ENCODE peak calls at places on chromosomes 7 and 10, in six cellular contexts. One of them, this sample, is unnamed.

GRCh38 chr10:77177161-77177560 is 460.4 kb downstream of the KCNMA1 start:
- DNase-seq in stimulated activated CD4-positive, alpha-beta T cell treated with anti-CD3 and anti-CD28 coated beads, Interleukin-4, amount 100 ng/mL, for 1 hour: no peak
- DNase-seq in endodermal cell: no peak
- DNase-seq in central memory CD4-positive, alpha-beta T cell: no peak
- DNase-seq in NCI-H1092 treated with DMSO at 0.1 percent for 48 hours: no peak
- DNase-seq in ascending aorta: no peak
- DNase-seq in this sample: no peak

GRCh38 chr7:134364619-134365037 is 47.9 kb upstream of the SLC35B4 start:
- DNase-seq in stimulated activated CD4-positive, alpha-beta T cell treated with anti-CD3 and anti-CD28 coated beads, Interleukin-4, amount 100 ng/mL, for 1 hour: no peak
- DNase-seq in endodermal cell: no peak
- DNase-seq in central memory CD4-positive, alpha-beta T cell: no peak
- DNase-seq in NCI-H1092 treated with DMSO at 0.1 percent for 48 hours: no peak
- DNase-seq in ascending aorta: no peak
- DNase-seq in this sample: no peak

GRCh38 chr10:72625276-72625607 is 637 bp downstream of the MICU1 start:
- DNase-seq in stimulated activated CD4-positive, alpha-beta T cell treated with anti-CD3 and anti-CD28 coated beads, Interleukin-4, amount 100 ng/mL, for 1 hour: no peak
- DNase-seq in endodermal cell: no peak
- DNase-seq in central memory CD4-positive, alpha-beta T cell: no peak
- DNase-seq in NCI-H1092 treated with DMSO at 0.1 percent for 48 hours: no peak
- DNase-seq in ascending aorta: no peak
- DNase-seq in this sample: no peak

GRCh38 chr10:104559935-104560334 is 81.2 kb upstream of the SORCS3 start:
- DNase-seq in stimulated activated CD4-positive, alpha-beta T cell treated with anti-CD3 and anti-CD28 coated beads, Interleukin-4, amount 100 ng/mL, for 1 hour: no peak
- DNase-seq in endodermal cell: peak; percentile 16
- DNase-seq in central memory CD4-positive, alpha-beta T cell: no peak
- DNase-seq in NCI-H1092 treated with DMSO at 0.1 percent for 48 hours: no peak
- DNase-seq in ascending aorta: no peak
- DNase-seq in this sample: no peak

GRCh38 chr10:110175406-110175805 is 32.0 kb upstream of the MXI1 start:
- DNase-seq in stimulated activated CD4-positive, alpha-beta T cell treated with anti-CD3 and anti-CD28 coated beads, Interleukin-4, amount 100 ng/mL, for 1 hour: no peak
- DNase-seq in endodermal cell: no peak
- DNase-seq in central memory CD4-positive, alpha-beta T cell: no peak
- DNase-seq in NCI-H1092 treated with DMSO at 0.1 percent for 48 hours: no peak
- DNase-seq in ascending aorta: no peak
- DNase-seq in this sample: no peak

GRCh38 chr10:103417601-103418000 is 21.2 kb downstream of the PDCD11 start:
- DNase-seq in stimulated activated CD4-positive, alpha-beta T cell treated with anti-CD3 and anti-CD28 coated beads, Interleukin-4, amount 100 ng/mL, for 1 hour: no peak
- DNase-seq in endodermal cell: no peak
- DNase-seq in central memory CD4-positive, alpha-beta T cell: no peak
- DNase-seq in NCI-H1092 treated with DMSO at 0.1 percent for 48 hours: no peak
- DNase-seq in ascending aorta: no peak
- DNase-seq in this sample: no peak

GRCh38 chr7:45216181-45216580 is 58.6 kb downstream of the RAMP3 start:
- DNase-seq in stimulated activated CD4-positive, alpha-beta T cell treated with anti-CD3 and anti-CD28 coated beads, Interleukin-4, amount 100 ng/mL, for 1 hour: no peak
- DNase-seq in endodermal cell: peak; percentile 37
- DNase-seq in central memory CD4-positive, alpha-beta T cell: no peak
- DNase-seq in NCI-H1092 treated with DMSO at 0.1 percent for 48 hours: no peak
- DNase-seq in ascending aorta: no peak
- DNase-seq in this sample: no peak

GRCh38 chr10:98416589-98416988 is 1.6 kb upstream of the PYROXD2 start:
- DNase-seq in stimulated activated CD4-positive, alpha-beta T cell treated with anti-CD3 and anti-CD28 coated beads, Interleukin-4, amount 100 ng/mL, for 1 hour: no peak
- DNase-seq in endodermal cell: no peak
- DNase-seq in central memory CD4-positive, alpha-beta T cell: no peak
- DNase-seq in NCI-H1092 treated with DMSO at 0.1 percent for 48 hours: no peak
- DNase-seq in ascending aorta: peak; percentile 46
- DNase-seq in this sample: no peak

GRCh38 chr7:4209966-4210365 is 472.1 kb upstream of the FOXK1 start:
- DNase-seq in stimulated activated CD4-positive, alpha-beta T cell treated with anti-CD3 and anti-CD28 coated beads, Interleukin-4, amount 100 ng/mL, for 1 hour: no peak
- DNase-seq in endodermal cell: no peak
- DNase-seq in central memory CD4-positive, alpha-beta T cell: no peak
- DNase-seq in NCI-H1092 treated with DMSO at 0.1 percent for 48 hours: no peak
- DNase-seq in ascending aorta: no peak
- DNase-seq in this sample: no peak

GRCh38 chr7:129295015-129295423 is 70.2 kb downstream of the AHCYL2 start:
- DNase-seq in stimulated activated CD4-positive, alpha-beta T cell treated with anti-CD3 and anti-CD28 coated beads, Interleukin-4, amount 100 ng/mL, for 1 hour: no peak
- DNase-seq in endodermal cell: no peak
- DNase-seq in central memory CD4-positive, alpha-beta T cell: no peak
- DNase-seq in NCI-H1092 treated with DMSO at 0.1 percent for 48 hours: no peak
- DNase-seq in ascending aorta: no peak
- DNase-seq in this sample: no peak

GRCh38 chr10:14219411-14219810 is 111.3 kb downstream of the FRMD4A start:
- DNase-seq in stimulated activated CD4-positive, alpha-beta T cell treated with anti-CD3 and anti-CD28 coated beads, Interleukin-4, amount 100 ng/mL, for 1 hour: no peak
- DNase-seq in endodermal cell: no peak
- DNase-seq in central memory CD4-positive, alpha-beta T cell: no peak
- DNase-seq in NCI-H1092 treated with DMSO at 0.1 percent for 48 hours: no peak
- DNase-seq in ascending aorta: no peak
- DNase-seq in this sample: no peak

GRCh38 chr7:75971961-75972763 is 22.2 kb downstream of the TMEM120A start:
- DNase-seq in stimulated activated CD4-positive, alpha-beta T cell treated with anti-CD3 and anti-CD28 coated beads, Interleukin-4, amount 100 ng/mL, for 1 hour: no peak
- DNase-seq in endodermal cell: peak; percentile 86
- DNase-seq in central memory CD4-positive, alpha-beta T cell: no peak
- DNase-seq in NCI-H1092 treated with DMSO at 0.1 percent for 48 hours: no peak
- DNase-seq in ascending aorta: peak; percentile 77
- DNase-seq in this sample: no peak

GRCh38 chr7:22589641-22590141 is 89.7 kb upstream of the STEAP1B start:
- DNase-seq in stimulated activated CD4-positive, alpha-beta T cell treated with anti-CD3 and anti-CD28 coated beads, Interleukin-4, amount 100 ng/mL, for 1 hour: no peak
- DNase-seq in endodermal cell: no peak
- DNase-seq in central memory CD4-positive, alpha-beta T cell: no peak
- DNase-seq in NCI-H1092 treated with DMSO at 0.1 percent for 48 hours: no peak
- DNase-seq in ascending aorta: peak; percentile 91
- DNase-seq in this sample: no peak

GRCh38 chr10:101563007-101563406 is 25.1 kb downstream of the POLL start:
- DNase-seq in stimulated activated CD4-positive, alpha-beta T cell treated with anti-CD3 and anti-CD28 coated beads, Interleukin-4, amount 100 ng/mL, for 1 hour: no peak
- DNase-seq in endodermal cell: peak; percentile 38
- DNase-seq in central memory CD4-positive, alpha-beta T cell: no peak
- DNase-seq in NCI-H1092 treated with DMSO at 0.1 percent for 48 hours: no peak
- DNase-seq in ascending aorta: peak; percentile 13
- DNase-seq in this sample: no peak

GRCh38 chr7:93150200-93150835 is 2.1 kb upstream of the SAMD9L start:
- DNase-seq in stimulated activated CD4-positive, alpha-beta T cell treated with anti-CD3 and anti-CD28 coated beads, Interleukin-4, amount 100 ng/mL, for 1 hour: no peak
- DNase-seq in endodermal cell: no peak
- DNase-seq in central memory CD4-positive, alpha-beta T cell: no peak
- DNase-seq in NCI-H1092 treated with DMSO at 0.1 percent for 48 hours: no peak
- DNase-seq in ascending aorta: no peak
- DNase-seq in this sample: no peak

GRCh38 chr10:43187213-43187612 is 49.0 kb downstream of the CSGALNACT2 start:
- DNase-seq in stimulated activated CD4-positive, alpha-beta T cell treated with anti-CD3 and anti-CD28 coated beads, Interleukin-4, amount 100 ng/mL, for 1 hour: no peak
- DNase-seq in endodermal cell: no peak
- DNase-seq in central memory CD4-positive, alpha-beta T cell: no peak
- DNase-seq in NCI-H1092 treated with DMSO at 0.1 percent for 48 hours: no peak
- DNase-seq in ascending aorta: no peak
- DNase-seq in this sample: no peak

GRCh38 chr7:148964510-148965267 is 63.6 kb downstream of the PDIA4 start:
- DNase-seq in stimulated activated CD4-positive, alpha-beta T cell treated with anti-CD3 and anti-CD28 coated beads, Interleukin-4, amount 100 ng/mL, for 1 hour: no peak
- DNase-seq in endodermal cell: no peak
- DNase-seq in central memory CD4-positive, alpha-beta T cell: no peak
- DNase-seq in NCI-H1092 treated with DMSO at 0.1 percent for 48 hours: no peak
- DNase-seq in ascending aorta: no peak
- DNase-seq in this sample: no peak

GRCh38 chr7:126163647-126164046 is 1089.1 kb downstream of the GRM8 start:
- DNase-seq in stimulated activated CD4-positive, alpha-beta T cell treated with anti-CD3 and anti-CD28 coated beads, Interleukin-4, amount 100 ng/mL, for 1 hour: no peak
- DNase-seq in endodermal cell: no peak
- DNase-seq in central memory CD4-positive, alpha-beta T cell: no peak
- DNase-seq in NCI-H1092 treated with DMSO at 0.1 percent for 48 hours: no peak
- DNase-seq in ascending aorta: no peak
- DNase-seq in this sample: no peak

GRCh38 chr10:80598951-80599350 is 61.2 kb downstream of the SH2D4B start:
- DNase-seq in stimulated activated CD4-positive, alpha-beta T cell treated with anti-CD3 and anti-CD28 coated beads, Interleukin-4, amount 100 ng/mL, for 1 hour: no peak
- DNase-seq in endodermal cell: no peak
- DNase-seq in central memory CD4-positive, alpha-beta T cell: no peak
- DNase-seq in NCI-H1092 treated with DMSO at 0.1 percent for 48 hours: no peak
- DNase-seq in ascending aorta: no peak
- DNase-seq in this sample: no peak

GRCh38 chr7:28291559-28291958 is 111.0 kb upstream of the JAZF1 start:
- DNase-seq in stimulated activated CD4-positive, alpha-beta T cell treated with anti-CD3 and anti-CD28 coated beads, Interleukin-4, amount 100 ng/mL, for 1 hour: no peak
- DNase-seq in endodermal cell: peak; percentile 89
- DNase-seq in central memory CD4-positive, alpha-beta T cell: no peak
- DNase-seq in NCI-H1092 treated with DMSO at 0.1 percent for 48 hours: no peak
- DNase-seq in ascending aorta: no peak
- DNase-seq in this sample: no peak

GRCh38 chr7:153847828-153848227 is 204.4 kb upstream of the DPP6 start:
- DNase-seq in stimulated activated CD4-positive, alpha-beta T cell treated with anti-CD3 and anti-CD28 coated beads, Interleukin-4, amount 100 ng/mL, for 1 hour: no peak
- DNase-seq in endodermal cell: no peak
- DNase-seq in central memory CD4-positive, alpha-beta T cell: no peak
- DNase-seq in NCI-H1092 treated with DMSO at 0.1 percent for 48 hours: no peak
- DNase-seq in ascending aorta: no peak
- DNase-seq in this sample: no peak

GRCh38 chr10:69501657-69502056 is 50.4 kb downstream of the TSPAN15 start:
- DNase-seq in stimulated activated CD4-positive, alpha-beta T cell treated with anti-CD3 and anti-CD28 coated beads, Interleukin-4, amount 100 ng/mL, for 1 hour: no peak
- DNase-seq in endodermal cell: peak; percentile 13
- DNase-seq in central memory CD4-positive, alpha-beta T cell: no peak
- DNase-seq in NCI-H1092 treated with DMSO at 0.1 percent for 48 hours: no peak
- DNase-seq in ascending aorta: no peak
- DNase-seq in this sample: no peak

This sample was measured in B cell.